ENCODE peak calls at places on chromosomes 11 and 22, in four cellular contexts. F, S, T and L are unnamed samples.

GRCh38 chr11:61695917-61696316 is 15.7 kb downstream of the DAGLA start:
- DNase-seq in F (no peak), S (peak; percentile 56), T (peak; percentile 27), L (no peak)

GRCh38 chr11:77047007-77047927 is 13.1 kb downstream of the B3GNT6 start:
- DNase-seq in F (peak; percentile 80), S (peak; percentile 82), T (peak; percentile 92), L (peak; percentile 91)

GRCh38 chr11:134181707-134182106 is 42.1 kb downstream of the NCAPD3 start:
- DNase-seq in F (no peak), S (no peak), T (no peak), L (no peak)

GRCh38 chr22:26259510-26259909 is 90.2 kb downstream of the SEZ6L start:
- DNase-seq in F (peak; percentile 11), S (no peak), T (no peak), L (peak; percentile 30)

GRCh38 chr11:113546757-113547507 is 71.7 kb upstream of the DRD2 start:
- DNase-seq in F (no peak), S (no peak), T (no peak), L (no peak)

GRCh38 chr22:39110631-39111561 is 13.9 kb downstream of the APOBEC3H start:
- DNase-seq in F (no peak), S (peak; percentile 39), T (no peak), L (peak; percentile 59)

GRCh38 chr11:34640050-34640971 is 19.4 kb downstream of the EHF start:
- DNase-seq in F (peak; percentile 41), S (no peak), T (no peak), L (peak; percentile 94)

GRCh38 chr11:56948991-56949390 is 39.7 kb upstream of the OR5AK2 start:
- DNase-seq in F (no peak), S (no peak), T (no peak), L (no peak)

GRCh38 chr11:102306048-102306575 is 11.2 kb upstream of the BIRC3 start:
- DNase-seq in F (no peak), S (peak; percentile 33), T (no peak), L (no peak)

GRCh38 chr11:60991457-60991856 is 20.0 kb downstream of the CD6 start:
- DNase-seq in F (no peak), S (no peak), T (no peak), L (no peak)

GRCh38 chr11:34266090-34266912 is 91.5 kb downstream of the ABTB2 start:
- DNase-seq in F (no peak), S (no peak), T (no peak), L (no peak)

GRCh38 chr11:119513141-119513805 is 90.3 kb upstream of the THY1 start:
- DNase-seq in F (no peak), S (no peak), T (no peak), L (no peak)

GRCh38 chr22:17920145-17920605 is 104.2 kb downstream of the MICAL3 start:
- DNase-seq in F (peak; percentile 87), S (peak; percentile 79), T (no peak), L (peak; percentile 70)

GRCh38 chr11:1763336-1763795 is 361 bp downstream of the CTSD start:
- DNase-seq in F (peak; percentile 38), S (peak; percentile 65), T (no peak), L (no peak)

GRCh38 chr11:83046626-83047172 is 25.0 kb downstream of the RAB30 start:
- DNase-seq in F (no peak), S (no peak), T (no peak), L (no peak)

GRCh38 chr11:112363527-112363926 is 102.9 kb upstream of the PLET1 start:
- DNase-seq in F (no peak), S (no peak), T (no peak), L (no peak)

GRCh38 chr11:117586392-117586791 is 210.6 kb downstream of the DSCAML1 start:
- DNase-seq in F (no peak), S (no peak), T (no peak), L (no peak)

GRCh38 chr11:117585631-117586030 is 211.4 kb downstream of the DSCAML1 start:
- DNase-seq in F (no peak), S (no peak), T (no peak), L (no peak)

GRCh38 chr11:117587416-117587815 is 209.6 kb downstream of the DSCAML1 start:
- DNase-seq in F (no peak), S (no peak), T (no peak), L (no peak)

GRCh38 chr11:117589024-117589423 is 208.0 kb downstream of the DSCAML1 start:
- DNase-seq in F (no peak), S (no peak), T (no peak), L (no peak)

DNA sequence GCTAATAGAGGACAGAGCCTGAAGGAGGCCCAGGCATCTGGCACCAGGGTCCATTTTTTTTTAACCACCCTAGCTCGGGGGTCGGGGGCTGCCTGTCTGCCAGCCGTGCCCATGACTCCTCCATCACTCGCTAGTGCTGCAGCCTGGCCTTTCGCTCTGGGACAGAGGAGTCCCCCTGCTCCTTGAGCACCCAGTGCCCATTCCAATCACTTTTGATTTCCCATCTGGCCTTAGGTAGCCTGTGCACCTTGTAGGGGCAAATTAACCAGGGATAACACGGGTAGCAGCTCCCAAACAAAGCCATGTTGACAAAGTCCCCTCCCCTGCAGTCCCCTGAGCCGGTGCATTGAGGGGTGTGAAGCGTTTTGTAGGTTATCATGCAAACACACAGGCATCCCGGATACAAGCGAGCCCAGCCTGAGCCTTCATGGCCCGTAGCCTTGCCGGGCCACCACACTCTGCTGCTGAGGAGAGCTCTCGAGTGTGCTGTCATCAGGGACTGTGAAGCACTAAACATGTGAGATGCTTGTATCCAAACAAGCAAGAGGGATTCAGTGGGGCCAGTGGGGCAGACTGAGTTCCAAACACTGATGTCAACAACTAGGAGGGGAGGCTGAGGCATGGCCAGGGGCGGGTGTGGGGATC is 208.7 kb downstream of the DSCAML1 start:
- DNase-seq in F (no peak), S (no peak), T (no peak), L (no peak)
- TF ChIP-seq YY1 in F (no peak), S (no peak), T (no peak), L (no peak)

GRCh38 chr11:19790831-19791552 is 78.4 kb downstream of the NAV2 start:
- DNase-seq in F (no peak), S (no peak), T (peak; percentile 28), L (no peak)

GRCh38 chr11:19789245-19789644 is 76.6 kb downstream of the NAV2 start:
- DNase-seq in F (no peak), S (no peak), T (no peak), L (no peak)

GRCh38 chr11:19788435-19788834 is 75.8 kb downstream of the NAV2 start:
- DNase-seq in F (no peak), S (no peak), T (no peak), L (no peak)

GRCh38 chr11:19792510-19792909 is 79.9 kb downstream of the NAV2 start:
- DNase-seq in F (no peak), S (peak; percentile 67), T (no peak), L (no peak)

DNA sequence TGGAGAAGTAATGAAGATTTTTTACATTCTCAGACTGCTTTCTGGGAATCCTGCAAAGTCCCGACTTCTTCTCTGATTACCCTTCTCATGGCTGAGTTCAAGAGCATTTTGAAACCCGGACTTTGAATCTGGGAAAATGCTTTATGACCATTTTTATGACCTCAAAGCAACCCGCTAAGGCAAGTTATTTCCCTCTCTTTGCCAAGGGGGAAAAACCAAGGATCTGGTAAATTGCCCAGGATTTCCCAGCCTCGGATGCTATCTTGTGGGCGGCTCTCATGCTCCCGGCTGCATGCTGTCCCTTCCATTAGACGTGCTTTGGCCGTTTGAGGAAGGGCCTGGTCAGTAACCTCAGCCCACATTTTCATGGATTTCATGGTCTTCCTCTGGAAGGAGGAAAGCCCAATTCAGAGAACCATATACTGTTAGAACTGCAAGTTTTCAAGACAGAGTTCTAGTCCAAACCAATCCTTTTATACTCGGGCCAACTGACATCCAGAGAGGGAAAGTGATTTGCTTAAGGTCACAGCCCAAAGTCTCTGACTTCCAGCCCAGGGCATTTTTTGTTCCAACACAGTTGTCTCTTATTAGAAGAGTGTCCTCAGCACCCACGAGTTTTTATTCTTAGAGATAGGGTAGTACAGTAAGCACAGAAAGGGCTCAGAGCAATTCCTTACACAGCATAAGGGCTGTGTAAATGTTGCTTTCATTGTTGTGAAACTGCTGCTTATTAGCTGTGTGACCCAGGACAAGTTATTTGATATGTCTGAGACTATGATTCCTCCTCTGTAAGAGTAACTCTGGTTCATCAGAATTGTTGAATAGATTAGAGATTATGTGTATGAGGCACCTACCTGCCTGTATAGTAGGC is 77.4 kb downstream of the NAV2 start:
- DNase-seq in F (no peak), S (no peak), T (no peak), L (no peak)
- TF ChIP-seq NFIC in F (no peak), S (no peak), T (no peak), L (no peak)

DNA sequence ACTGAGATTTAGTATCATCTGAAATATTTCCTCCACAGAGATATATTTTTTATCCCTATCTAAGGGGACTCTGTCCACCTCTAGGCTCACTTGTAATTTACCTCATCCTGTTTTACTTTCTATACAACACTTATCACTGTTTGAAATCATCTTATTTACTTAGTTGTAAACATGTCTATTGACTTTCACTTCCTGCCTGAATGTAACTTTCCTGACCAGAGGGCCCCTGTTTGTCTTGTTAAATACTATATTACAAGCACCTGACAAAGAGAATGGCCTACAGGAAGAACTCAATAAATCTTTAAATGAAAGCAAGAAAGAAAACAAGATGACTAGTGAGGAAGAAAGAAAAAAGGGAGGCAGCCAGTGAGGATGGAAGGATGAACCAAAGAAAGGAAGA is 1727.5 kb downstream of the LRRC4C start:
- DNase-seq in F (no peak), S (no peak), T (no peak), L (no peak)
- TF ChIP-seq YY1 in F (no peak), S (no peak), T (no peak), L (no peak)

GRCh38 chr11:73983764-73984543 is 1.3 kb upstream of the UCP2 start:
- DNase-seq in F (no peak), S (peak; percentile 49), T (no peak), L (no peak)

GRCh38 chr11:73982595-73982989 is at the start of gene UCP2:
- DNase-seq in F (peak; percentile 91), S (peak; percentile 95), T (no peak), L (no peak)

GRCh38 chr11:73981051-73981805 is 1.4 kb downstream of the UCP2 start:
- DNase-seq in F (no peak), S (no peak), T (no peak), L (no peak)

GRCh38 chr11:73980001-73980960 is 2.4 kb downstream of the UCP2 start:
- DNase-seq in F (peak; percentile 76), S (no peak), T (peak; percentile 91), L (peak; percentile 38)

GRCh38 chr11:73982990-73983763 is 534 bp upstream of the UCP2 start:
- DNase-seq in F (peak; percentile 99), S (peak; percentile 97), T (peak; percentile 89), L (peak; percentile 94)
- TF ChIP-seq NFIC in F (peak; percentile 43), S (no peak), T (no peak), L (no peak)